ENCODE peak calls at places on chromosomes 3 and 15, in seven cellular contexts. K is thoracic aorta, H is heart right ventricle, O is astrocyte of the spinal cord, B is kidney epithelial cell, D is breast epithelium, L is left ventricle myocardium inferior. T is an unnamed sample.

GRCh38 chr3:119292666-119293065 is 1.5 kb upstream of the ARHGAP31 start:
- DNase-seq in L (no peak), B (no peak), K (no peak), D (no peak), O (no peak), H (no peak), T (no peak)

GRCh38 chr3:49500408-49501257 is 30.6 kb downstream of the DAG1 start:
- DNase-seq in B (peak), L (peak), O (peak), K (peak), H (no peak), D (peak), T (peak)

GRCh38 chr3:138450704-138451424 is 16.4 kb downstream of the ESYT3 start:
- DNase-seq in L (no peak), D (no peak), K (no peak), O (no peak), H (no peak), B (no peak), T (no peak)

GRCh38 chr15:66285462-66286280 is 7.7 kb upstream of the DIS3L start:
- DNase-seq in H (no peak), O (no peak), L (no peak), B (no peak), D (no peak), K (no peak), T (no peak)

GRCh38 chr15:65373163-65373651 is 4.6 kb downstream of the IGDCC3 start:
- DNase-seq in L (no peak), O (no peak), K (no peak), B (no peak), H (no peak), D (no peak), T (no peak)

GRCh38 chr3:140529096-140529495 is 148.8 kb upstream of the TRIM42 start:
- DNase-seq in D (peak), K (no peak), O (peak), L (no peak), B (peak), H (no peak), T (peak)

GRCh38 chr15:57321485-57321884 is 54.8 kb upstream of the CGNL1 start:
- DNase-seq in K (no peak), O (no peak), L (no peak), H (no peak), D (no peak), B (no peak), T (no peak)

GRCh38 chr15:31302029-31302657 is 24.5 kb upstream of the KLF13 start:
- DNase-seq in B (no peak), K (no peak), D (no peak), O (no peak), L (no peak), H (no peak), T (no peak)

GRCh38 chr3:108879915-108880314 is 57.3 kb downstream of the TRAT1 start:
- DNase-seq in O (no peak), K (no peak), D (no peak), L (no peak), H (no peak), B (no peak), T (no peak)

GRCh38 chr3:158455406-158455805 is 115.6 kb upstream of the MLF1 start:
- DNase-seq in O (no peak), K (no peak), H (no peak), B (no peak), L (no peak), D (no peak), T (no peak)

GRCh38 chr3:61233828-61234227 is 17.4 kb downstream of the FHIT start:
- DNase-seq in L (no peak), K (no peak), O (no peak), H (no peak), B (peak), D (no peak), T (no peak)

GRCh38 chr15:56964182-56964581 is 45.7 kb downstream of the TCF12 start:
- DNase-seq in H (no peak), K (no peak), B (no peak), O (peak), D (no peak), L (no peak), T (no peak)

GRCh38 chr3:146502887-146503458 is 33.6 kb upstream of the PLSCR2 start:
- DNase-seq in D (no peak), B (no peak), L (no peak), O (no peak), K (no peak), H (no peak), T (no peak)

GRCh38 chr3:85533586-85533985 is 574.8 kb downstream of the CADM2 start:
- DNase-seq in H (no peak), O (no peak), B (no peak), K (no peak), L (no peak), D (no peak), T (no peak)

GRCh38 chr3:133444071-133444774 is 44.4 kb downstream of the BFSP2 start:
- DNase-seq in B (no peak), H (no peak), L (no peak), K (no peak), O (peak), D (no peak), T (peak)

GRCh38 chr3:11600501-11601282 is 43.0 kb downstream of the VGLL4 start:
- DNase-seq in K (peak), B (peak), L (peak), O (peak), D (peak), H (peak), T (peak)

GRCh38 chr3:161510510-161511260 is 14.1 kb downstream of the OTOL1 start:
- DNase-seq in H (no peak), B (no peak), D (no peak), L (no peak), K (no peak), O (no peak), T (no peak)

GRCh38 chr3:161671141-161671540 is 174.5 kb downstream of the OTOL1 start:
- DNase-seq in B (no peak), D (no peak), O (no peak), K (no peak), H (no peak), L (no peak), T (no peak)

GRCh38 chr3:25457642-25458419 is 29.8 kb downstream of the RARB start:
- DNase-seq in B (no peak), H (no peak), O (peak), L (no peak), K (no peak), D (no peak), T (no peak)

GRCh38 chr3:4351164-4351855 is 48.1 kb downstream of the SETMAR start:
- DNase-seq in K (no peak), D (no peak), O (no peak), B (no peak), L (no peak), H (no peak), T (peak)

GRCh38 chr15:41882689-41883483 is 11.0 kb downstream of the SPTBN5 start:
- DNase-seq in O (no peak), B (no peak), D (no peak), L (no peak), H (no peak), K (no peak), T (no peak)

GRCh38 chr15:93989611-93990010 is 241.8 kb upstream of the MCTP2 start:
- DNase-seq in D (no peak), O (no peak), K (no peak), L (no peak), H (no peak), B (no peak), T (no peak)

GRCh38 chr3:141686477-141687280 is 51.4 kb upstream of the RNF7 start:
- DNase-seq in O (peak), L (peak), D (peak), H (peak), B (peak), K (no peak), T (peak)

GRCh38 chr3:179474480-179474879 is 23.2 kb upstream of the GNB4 start:
- DNase-seq in O (no peak), K (no peak), B (no peak), L (no peak), H (no peak), D (no peak), T (no peak)

GRCh38 chr3:21599890-21600289 is 151.1 kb downstream of the ZNF385D start:
- DNase-seq in D (no peak), O (no peak), K (no peak), L (no peak), H (no peak), B (no peak), T (no peak)

GRCh38 chr3:40294434-40294833 is 15.1 kb upstream of the EIF1B start:
- DNase-seq in O (no peak), D (no peak), H (no peak), L (no peak), B (no peak), K (no peak), T (no peak)

GRCh38 chr15:49675051-49675450 is 54.2 kb downstream of the DTWD1 start:
- DNase-seq in L (no peak), D (no peak), B (peak), H (no peak), K (no peak), O (peak), T (peak)

GRCh38 chr15:64019764-64020163 is 26.5 kb downstream of the DAPK2 start:
- DNase-seq in D (peak), K (no peak), O (no peak), L (peak), H (peak), B (no peak), T (no peak)

GRCh38 chr3:64143399-64144130 is 81.7 kb downstream of the PRICKLE2 start:
- DNase-seq in K (no peak), B (no peak), O (peak), H (no peak), D (no peak), L (no peak), T (peak)

GRCh38 chr15:91864669-91865068 is 11.2 kb downstream of the SLCO3A1 start:
- DNase-seq in H (no peak), B (no peak), D (no peak), O (no peak), L (peak), K (no peak), T (no peak)

GRCh38 chr3:99504258-99504657 is 134.1 kb upstream of the COL8A1 start:
- DNase-seq in K (no peak), D (no peak), B (no peak), O (no peak), H (no peak), L (no peak), T (peak)

GRCh38 chr3:47413751-47414150 is 32.9 kb downstream of the PTPN23 start:
- DNase-seq in D (peak), H (no peak), K (no peak), L (no peak), B (no peak), O (no peak), T (no peak)

GRCh38 chr3:184565421-184566211 is 4.0 kb downstream of the EPHB3 start:
- DNase-seq in O (peak), D (peak), L (no peak), H (no peak), K (no peak), B (peak), T (peak)

GRCh38 chr3:45366305-45366704 is 22.1 kb upstream of the LARS2 start:
- DNase-seq in H (no peak), O (no peak), B (no peak), L (no peak), D (no peak), K (no peak), T (no peak)

GRCh38 chr15:90207252-90207651 is 6.1 kb downstream of the SEMA4B start:
- DNase-seq in B (no peak), O (no peak), H (no peak), K (no peak), L (no peak), D (no peak), T (no peak)

GRCh38 chr15:75043509-75044257 is 20.3 kb downstream of the PPCDC start:
- DNase-seq in L (peak), D (peak), H (peak), B (peak), K (peak), O (peak), T (peak)
- H3K4me3 ChIP-seq in L (peak), D (peak), H (no peak), B (no peak), K (peak), O (no peak), T (no peak)

DNA sequence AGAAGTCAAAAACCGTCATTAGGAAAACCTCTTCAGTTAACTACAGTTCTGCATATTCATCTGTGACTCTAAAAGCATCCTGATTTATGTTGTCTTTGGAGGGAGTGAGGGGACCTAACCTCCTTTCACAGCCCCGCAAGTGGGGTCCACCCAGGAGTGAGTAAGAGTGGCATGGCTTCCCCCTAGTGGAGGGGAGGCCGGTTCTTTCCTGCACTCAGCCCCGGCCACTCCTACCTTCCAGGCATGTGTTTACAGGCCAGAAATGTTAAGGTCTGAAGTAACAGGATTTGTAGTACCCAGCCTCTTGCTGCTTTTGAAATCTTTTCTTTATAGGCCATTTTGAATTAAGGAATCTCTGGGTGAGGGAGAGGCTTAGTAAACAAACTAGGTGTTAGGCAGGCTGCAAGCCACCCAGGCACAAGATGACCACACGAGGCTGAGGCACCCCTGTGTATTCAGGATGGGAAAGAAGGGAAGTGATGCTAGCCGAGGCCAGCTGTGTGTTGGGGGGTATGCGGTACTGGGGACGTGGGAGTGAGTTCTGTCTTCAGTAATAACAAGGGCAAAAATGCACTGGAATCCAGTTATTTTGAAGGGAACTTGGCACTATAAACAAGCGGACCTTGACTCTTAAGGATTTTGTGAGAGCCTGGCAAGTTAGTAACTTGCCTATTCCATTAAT is 50.5 kb downstream of the CTDSPL start:
- DNase-seq in H (no peak), B (no peak), D (no peak), O (no peak), L (no peak), K (no peak), T (no peak)
- TF ChIP-seq CTCF in H (no peak), B (no peak), D (no peak), O (no peak), L (peak), K (no peak), T (peak)

GRCh38 chr3:55143336-55143735 is 215.5 kb upstream of the LRTM1 start:
- DNase-seq in O (no peak), B (no peak), K (no peak), L (no peak), H (no peak), D (no peak), T (no peak)

GRCh38 chr3:55143928-55144671 is 216.2 kb upstream of the LRTM1 start:
- DNase-seq in O (peak), K (no peak), D (no peak), B (no peak), H (no peak), L (no peak), T (peak)

GRCh38 chr3:55147406-55147805 is 219.5 kb upstream of the LRTM1 start:
- DNase-seq in L (no peak), H (no peak), K (no peak), D (no peak), O (no peak), B (no peak), T (no peak)

GRCh38 chr3:55147856-55148720 is 220.2 kb upstream of the LRTM1 start:
- DNase-seq in D (no peak), K (no peak), O (no peak), B (no peak), H (no peak), L (no peak), T (peak)
- H3K4me3 ChIP-seq in D (no peak), K (peak), O (no peak), B (no peak), H (no peak), L (peak), T (peak)

GRCh38 chr3:115354010-115354409 is 206.9 kb upstream of the ZBTB20 start:
- DNase-seq in O (no peak), D (no peak), K (no peak), H (no peak), B (no peak), L (no peak), T (no peak)

GRCh38 chr3:115350606-115351005 is 203.5 kb upstream of the ZBTB20 start:
- DNase-seq in L (no peak), B (no peak), D (no peak), H (no peak), K (no peak), O (peak), T (peak)

GRCh38 chr3:115348951-115349745 is 202.1 kb upstream of the ZBTB20 start:
- DNase-seq in B (no peak), H (no peak), L (no peak), K (no peak), D (no peak), O (no peak), T (no peak)

GRCh38 chr3:115348391-115348790 is 201.3 kb upstream of the ZBTB20 start:
- DNase-seq in D (no peak), L (no peak), O (no peak), H (no peak), B (no peak), K (no peak), T (no peak)

DNA sequence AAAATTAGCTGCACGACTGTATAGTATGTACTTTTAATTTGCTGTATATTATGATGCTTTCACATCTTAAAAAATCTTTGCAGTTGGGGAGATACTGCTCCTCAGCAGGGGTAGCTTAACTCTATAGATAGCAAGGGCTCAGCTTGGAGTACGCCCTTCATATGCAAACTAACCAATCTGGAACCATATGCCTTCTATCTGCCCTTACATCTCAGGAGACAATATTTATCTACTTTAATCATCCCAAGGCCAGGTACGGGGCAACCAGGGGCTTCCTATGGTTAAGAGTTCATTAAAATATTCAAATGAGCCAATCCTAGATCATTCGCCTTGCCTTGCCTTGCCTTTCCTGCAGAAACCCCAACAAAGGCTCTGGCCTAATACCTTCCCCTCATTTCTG is 204.1 kb upstream of the ZBTB20 start:
- DNase-seq in O (no peak), H (no peak), L (no peak), B (no peak), D (no peak), K (no peak), T (no peak)
- TF ChIP-seq CTCF in O (no peak), H (no peak), L (no peak), B (no peak), D (no peak), K (no peak), T (no peak)

GRCh38 chr3:194296448-194296831 is 54.7 kb downstream of the CPN2 start:
- DNase-seq in H (no peak), O (peak), D (peak), B (peak), L (no peak), K (peak), T (peak)

GRCh38 chr3:194293546-194294198 is 57.5 kb downstream of the CPN2 start:
- DNase-seq in L (no peak), H (no peak), K (no peak), O (no peak), D (no peak), B (no peak), T (no peak)

GRCh38 chr3:194294888-194295214 is 56.3 kb downstream of the CPN2 start:
- DNase-seq in B (no peak), D (no peak), O (no peak), K (no peak), H (no peak), L (no peak), T (no peak)

GRCh38 chr3:194292331-194292730 is 58.8 kb downstream of the CPN2 start:
- DNase-seq in O (no peak), K (no peak), B (no peak), H (no peak), L (no peak), D (no peak), T (no peak)

GRCh38 chr3:194294199-194294887 is 56.8 kb downstream of the CPN2 start:
- DNase-seq in B (no peak), L (no peak), O (no peak), H (no peak), D (no peak), K (no peak), T (no peak)
- H3K4me3 ChIP-seq in B (no peak), L (no peak), O (no peak), H (no peak), D (no peak), K (no peak), T (no peak)

GRCh38 chr3:39118079-39118478 is 10.6 kb downstream of the TTC21A start:
- DNase-seq in D (no peak), L (no peak), B (no peak), O (no peak), H (no peak), K (no peak), T (no peak)
- TF ChIP-seq CTCF in D (no peak), L (no peak), B (no peak), O (no peak), H (no peak), K (no peak), T (no peak)

GRCh38 chr15:70098461-70099166 is 897 bp upstream of the TLE3 start:
- DNase-seq in H (peak), B (no peak), O (peak), K (no peak), L (peak), D (peak), T (peak)

GRCh38 chr15:70099966-70100494 is 2.3 kb upstream of the TLE3 start:
- DNase-seq in D (no peak), H (no peak), L (no peak), K (no peak), O (no peak), B (no peak), T (no peak)

GRCh38 chr15:70101459-70102113 is 3.9 kb upstream of the TLE3 start:
- DNase-seq in B (peak), O (peak), L (peak), K (peak), D (peak), H (peak), T (peak)

GRCh38 chr15:70099167-70099965 is 1.6 kb upstream of the TLE3 start:
- DNase-seq in O (peak), K (peak), D (peak), B (peak), L (peak), H (peak), T (peak)

DNA sequence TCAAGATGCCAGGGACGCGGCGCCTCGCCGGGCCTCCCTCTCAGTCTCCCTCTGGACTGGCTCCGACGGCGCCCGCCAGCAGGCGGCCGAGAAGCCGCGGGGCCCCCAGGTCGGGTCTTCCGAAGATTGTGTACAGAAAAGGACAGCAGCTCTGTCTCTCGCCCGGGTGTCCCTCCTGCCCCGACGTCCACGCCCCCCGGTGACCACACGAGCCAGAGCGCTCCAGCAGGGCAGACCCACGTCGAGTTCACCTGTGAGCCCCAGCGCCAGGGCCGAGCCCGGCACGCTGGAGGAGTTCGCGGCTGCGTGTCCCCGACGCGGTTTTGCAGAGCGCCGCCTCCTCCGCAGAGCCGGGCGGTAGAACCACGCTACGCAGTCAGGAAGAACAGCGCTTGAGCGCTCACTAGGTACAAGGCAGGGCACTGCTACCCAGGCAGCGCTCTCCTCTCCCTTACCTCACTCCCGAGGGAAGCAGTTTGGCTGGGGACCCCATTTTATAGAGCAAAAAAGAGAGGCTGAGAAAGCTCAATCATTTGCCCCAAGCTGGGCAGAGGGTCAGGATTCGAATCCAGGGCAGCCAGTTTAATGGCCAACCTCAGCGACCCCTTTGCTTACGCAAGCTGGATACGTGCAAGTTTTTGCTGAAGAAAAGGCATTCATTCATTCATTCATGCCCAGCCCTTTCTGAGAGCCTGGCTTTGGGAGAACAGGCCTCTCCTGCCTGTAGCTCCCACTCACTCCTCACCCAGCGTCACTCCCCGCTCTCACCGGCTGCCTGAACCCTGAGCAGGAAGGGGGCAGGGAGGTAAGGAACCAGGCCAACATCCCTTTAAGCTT is 3.0 kb upstream of the TLE3 start:
- DNase-seq in L (peak), H (peak), B (no peak), K (no peak), D (peak), O (peak), T (peak)
- H3K4me3 ChIP-seq in L (peak), H (peak), B (peak), K (peak), D (peak), O (peak), T (peak)

GRCh38 chr3:55485208-55485791 is 1.8 kb downstream of the WNT5A start:
- DNase-seq in D (peak), O (peak), K (no peak), B (no peak), H (peak), L (peak), T (peak)
- TF ChIP-seq CTCF in D (peak), O (peak), K (peak), B (peak), H (peak), L (peak), T (peak)